ENCODE peak calls at places on chromosomes 11 and 22, in five cellular contexts. X is stimulated activated naive CD4-positive, alpha-beta T cell; E is hepatic stellate cell; G is lower leg skin; F is KG1. O is an unnamed sample.
A peak's percentile ranks its signal among the peaks of the same experiment; 100 is the strongest.

GRCh38 chr11:31640611-31641010 is 131.0 kb downstream of the ELP4 start:
- DNase-seq in E (no peak), G (no peak), X (no peak), F (no peak), O (no peak)

GRCh38 chr11:12112150-12112520 is 1.7 kb downstream of the MICAL2 start:
- DNase-seq in E (no peak), G (no peak), X (no peak), F (no peak), O (no peak)

GRCh38 chr22:49303061-49303735 is 524.5 kb downstream of the BRD1 start:
- DNase-seq in X (no peak), G (peak; percentile 78), F (no peak), E (no peak), O (peak; percentile 32)

GRCh38 chr11:72573380-72573949 is 100.8 kb downstream of the PDE2A start:
- DNase-seq in X (no peak), E (peak; percentile 73), F (no peak), G (peak; percentile 73), O (no peak)

GRCh38 chr11:72981067-72981466 is 161.1 kb downstream of the FCHSD2 start:
- DNase-seq in G (no peak), E (no peak), X (no peak), F (no peak), O (no peak)

GRCh38 chr22:50314455-50315288 is 7.2 kb upstream of the PLXNB2 start:
- DNase-seq in G (no peak), E (no peak), X (peak; percentile 51), F (peak; percentile 96), O (peak; percentile 84)

GRCh38 chr11:10486161-10486840 is 31.2 kb downstream of the AMPD3 start:
- DNase-seq in E (no peak), F (no peak), X (no peak), G (peak; percentile 73), O (peak; percentile 29)

GRCh38 chr22:26778372-26778771 is 121.0 kb downstream of the MIAT start:
- DNase-seq in E (no peak), F (no peak), G (no peak), X (no peak), O (no peak)

GRCh38 chr11:48002565-48002964 is 22.2 kb downstream of the PTPRJ start:
- DNase-seq in X (no peak), G (no peak), E (no peak), F (no peak), O (no peak)

GRCh38 chr22:44338906-44339305 is 26.2 kb upstream of the SHISAL1 start:
- DNase-seq in F (no peak), E (no peak), G (no peak), X (no peak), O (no peak)

GRCh38 chr11:68447015-68447801 is 13.3 kb upstream of the PPP6R3 start:
- DNase-seq in E (peak; percentile 90), X (peak; percentile 66), G (peak; percentile 95), F (peak; percentile 42), O (peak; percentile 87)

GRCh38 chr11:125207866-125208425 is 43.4 kb downstream of the PKNOX2 start:
- DNase-seq in F (no peak), G (no peak), E (peak; percentile 53), X (no peak), O (no peak)

GRCh38 chr11:65887026-65887722 is 1.1 kb downstream of the FIBP start:
- DNase-seq in E (no peak), G (no peak), X (no peak), F (no peak), O (no peak)

GRCh38 chr11:69136471-69136870 is 19.3 kb upstream of the SMIM38 start:
- DNase-seq in G (no peak), E (no peak), X (no peak), F (no peak), O (no peak)

GRCh38 chr11:35992551-35992950 is 48.7 kb downstream of the LDLRAD3 start:
- DNase-seq in X (no peak), F (no peak), G (no peak), E (no peak), O (no peak)

GRCh38 chr11:67271548-67272284 is 5.4 kb downstream of the GRK2 start:
- DNase-seq in E (no peak), F (peak; percentile 79), X (peak; percentile 46), G (peak; percentile 81), O (peak; percentile 84)

GRCh38 chr11:120547871-120548681 is 36.5 kb downstream of the GRIK4 start:
- DNase-seq in G (peak; percentile 93), E (peak; percentile 95), X (no peak), F (no peak), O (no peak)

GRCh38 chr22:19430890-19431541 is 517 bp downstream of the HIRA start:
- DNase-seq in F (no peak), E (peak; percentile 36), X (peak; percentile 37), G (peak; percentile 87), O (peak; percentile 71)

O was measured in activated CD8-positive, alpha-beta memory T cell treated with anti-CD3 and anti-CD28 coated beads, Interleukin-2, amount 50 U/mL, for 48 hours.